ENCODE peak calls at places on chromosomes 1 and 21, in six cellular contexts. B, G, W, A, P and D are unnamed samples.

GRCh38 chr1:234978397-234979291 is 150.0 kb downstream of the TOMM20 start:
- DNase-seq in B (peak; percentile 80), A (no peak), W (no peak), P (peak; percentile 61), G (peak; percentile 75), D (no peak)

GRCh38 chr1:207034998-207035397 is 2.4 kb upstream of the C1orf116 start:
- DNase-seq in B (no peak), G (no peak), W (no peak), A (no peak), P (no peak), D (no peak)

GRCh38 chr1:1758692-1759455 is 19.4 kb downstream of the NADK start:
- DNase-seq in B (peak; percentile 96), P (peak; percentile 34), G (no peak), A (no peak), W (peak; percentile 67), D (no peak)

GRCh38 chr21:33948096-33948950 is 32.7 kb upstream of the ATP5PO start:
- DNase-seq in W (peak; percentile 50), G (peak; percentile 86), B (peak; percentile 72), P (peak; percentile 67), A (peak; percentile 56), D (peak; percentile 59)

GRCh38 chr1:54230507-54231339 is 30.8 kb downstream of the MRPL37 start:
- DNase-seq in W (no peak), B (no peak), A (no peak), G (peak; percentile 59), P (no peak), D (no peak)

GRCh38 chr1:41713557-41714327 is 205.0 kb downstream of the HIVEP3 start:
- DNase-seq in G (no peak), P (peak; percentile 51), W (no peak), B (peak; percentile 22), A (no peak), D (peak; percentile 38)

GRCh38 chr1:205273551-205273982 is 45.8 kb downstream of the TMCC2 start:
- DNase-seq in A (peak; percentile 84), W (peak; percentile 82), P (peak; percentile 84), G (peak; percentile 75), B (peak; percentile 90), D (peak; percentile 90)

GRCh38 chr21:29947119-29947518 is 7.3 kb upstream of the GRIK1 start:
- DNase-seq in W (no peak), G (no peak), B (no peak), P (no peak), A (no peak), D (no peak)

GRCh38 chr1:160681067-160681890 is 30.3 kb downstream of the CD48 start:
- DNase-seq in P (peak; percentile 16), B (peak; percentile 85), G (peak; percentile 93), W (peak; percentile 67), A (peak; percentile 93), D (peak; percentile 76)

GRCh38 chr1:46517010-46517600 is 27.5 kb downstream of the DMBX1 start:
- DNase-seq in G (no peak), B (peak; percentile 93), W (no peak), P (no peak), A (no peak), D (peak; percentile 50)

GRCh38 chr1:180974236-180974635 is 48.4 kb downstream of the STX6 start:
- DNase-seq in G (no peak), B (no peak), P (no peak), A (no peak), W (no peak), D (no peak)

GRCh38 chr1:228369608-228370438 is 36.8 kb downstream of the TRIM11 start:
- DNase-seq in A (no peak), P (no peak), B (peak; percentile 63), G (no peak), W (peak; percentile 58), D (no peak)

GRCh38 chr1:212291505-212292134 is 6.4 kb downstream of the PPP2R5A start:
- DNase-seq in A (peak; percentile 13), W (no peak), P (no peak), B (no peak), G (peak; percentile 64), D (no peak)

GRCh38 chr1:29176567-29176966 is 5.1 kb downstream of the SRSF4 start:
- DNase-seq in P (no peak), W (no peak), G (no peak), B (no peak), A (no peak), D (no peak)

GRCh38 chr1:1629430-1630190 is 2.4 kb upstream of the MMP23B start:
- DNase-seq in B (peak; percentile 78), G (no peak), W (peak; percentile 38), P (no peak), A (no peak), D (no peak)

GRCh38 chr1:114522264-114522575 is 11.2 kb upstream of the TRIM33 start:
- DNase-seq in P (no peak), A (no peak), B (no peak), G (no peak), W (no peak), D (no peak)

GRCh38 chr1:29896791-29897725 is 660.7 kb downstream of the PTPRU start:
- DNase-seq in G (no peak), P (no peak), B (no peak), A (no peak), W (no peak), D (peak; percentile 17)

GRCh38 chr1:75130312-75130677 is 3.9 kb upstream of the LHX8 start:
- DNase-seq in W (no peak), P (no peak), B (no peak), G (no peak), A (no peak), D (no peak)

GRCh38 chr21:20249401-20249800 is 748.8 kb upstream of the NCAM2 start:
- DNase-seq in B (no peak), G (no peak), P (no peak), A (no peak), W (no peak), D (no peak)

GRCh38 chr1:89723863-89724262 is 90.9 kb downstream of the LRRC8C start:
- DNase-seq in G (peak; percentile 61), B (no peak), A (no peak), P (no peak), W (peak; percentile 38), D (no peak)

GRCh38 chr1:7650801-7651200 is 120.3 kb upstream of the VAMP3 start:
- DNase-seq in A (no peak), G (no peak), B (peak; percentile 83), P (no peak), W (no peak), D (peak; percentile 46)

GRCh38 chr1:247639381-247639981 is 34.1 kb downstream of the OR2G3 start:
- DNase-seq in P (peak; percentile 67), W (peak; percentile 46), G (no peak), B (peak; percentile 87), A (no peak), D (no peak)

GRCh38 chr1:21952806-21953514 is 15.8 kb upstream of the HSPG2 start:
- DNase-seq in P (no peak), A (no peak), B (no peak), W (no peak), G (no peak), D (no peak)

GRCh38 chr1:23751050-23751814 is 8.0 kb downstream of the ELOA start:
- DNase-seq in G (peak; percentile 70), P (no peak), W (no peak), B (no peak), A (peak; percentile 42), D (peak; percentile 32)

GRCh38 chr1:44507490-44508396 is 102.7 kb downstream of the RNF220 start:
- DNase-seq in A (no peak), G (no peak), P (no peak), B (no peak), W (no peak), D (peak; percentile 37)

GRCh38 chr1:243598433-243598832 is 251.6 kb downstream of the AKT3 start:
- DNase-seq in A (no peak), B (no peak), P (no peak), G (peak; percentile 86), W (no peak), D (no peak)

GRCh38 chr1:69258842-69259241 is 308.9 kb upstream of the LRRC7 start:
- DNase-seq in G (no peak), W (no peak), P (no peak), B (no peak), A (no peak), D (no peak)

GRCh38 chr1:187264995-187265602 is 436.4 kb downstream of the PLA2G4A start:
- DNase-seq in A (peak; percentile 42), P (no peak), W (no peak), B (no peak), G (peak; percentile 39), D (peak; percentile 23)
- TF ChIP-seq CTCF in A (no peak), P (no peak), W (no peak), B (no peak), G (peak; percentile 27), D (peak; percentile 66)

DNA sequence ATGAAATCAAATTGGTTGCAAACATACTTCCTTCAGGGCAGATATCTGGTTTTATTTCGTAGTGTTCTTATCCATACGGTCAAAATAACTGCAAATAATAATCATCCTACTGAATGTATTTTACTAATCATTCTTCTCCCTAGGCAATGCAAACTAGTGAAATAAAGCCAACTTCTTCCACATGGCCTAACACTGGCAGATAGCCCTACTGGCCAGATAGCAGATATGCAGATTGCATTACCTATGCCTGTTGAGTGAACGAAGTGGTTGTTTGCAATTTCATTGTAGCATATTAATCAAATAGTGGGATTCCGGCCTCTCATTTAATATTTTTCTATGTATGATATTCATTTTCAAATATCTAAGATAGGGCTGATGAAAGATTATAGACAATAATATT is 116.2 kb downstream of the CENPF start:
- DNase-seq in B (no peak), G (no peak), W (no peak), P (no peak), A (no peak), D (no peak)
- TF ChIP-seq CTCF in B (no peak), G (no peak), W (no peak), P (no peak), A (no peak), D (no peak)

DNA sequence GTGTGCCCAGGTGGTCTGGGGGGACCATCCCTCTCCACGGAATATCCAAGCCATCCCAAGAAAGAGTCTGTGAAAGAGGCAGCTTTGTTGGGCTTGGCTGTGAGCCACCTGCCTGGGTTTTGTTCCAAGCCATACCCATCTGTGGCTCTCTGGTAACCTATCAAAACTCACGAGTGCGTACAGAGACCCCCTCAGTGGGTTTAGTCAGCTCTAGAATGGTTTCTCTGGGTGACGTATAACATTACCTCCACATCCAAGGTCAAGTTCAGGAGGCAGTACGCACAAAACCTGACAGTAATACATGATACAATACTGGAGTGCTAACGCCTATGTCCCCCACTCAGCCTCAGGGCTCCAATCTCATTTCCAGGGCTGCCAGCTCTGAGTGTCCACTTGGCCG is 54.1 kb downstream of the DNTTIP2 start:
- DNase-seq in B (no peak), P (no peak), W (no peak), A (no peak), G (no peak), D (no peak)
- TF ChIP-seq CTCF in B (no peak), P (no peak), W (no peak), A (no peak), G (no peak), D (no peak)

GRCh38 chr1:246267426-246267825 is 239.7 kb downstream of the SMYD3 start:
- DNase-seq in B (no peak), G (no peak), A (no peak), P (no peak), W (no peak), D (no peak)

GRCh38 chr1:246269466-246269865 is 237.6 kb downstream of the SMYD3 start:
- DNase-seq in G (no peak), B (no peak), A (no peak), W (no peak), P (no peak), D (no peak)

GRCh38 chr1:246265481-246265880 is 241.6 kb downstream of the SMYD3 start:
- DNase-seq in B (no peak), G (no peak), A (no peak), P (no peak), W (no peak), D (no peak)

GRCh38 chr1:246270236-246270635 is 236.8 kb downstream of the SMYD3 start:
- DNase-seq in G (no peak), A (no peak), P (no peak), W (no peak), B (no peak), D (no peak)

GRCh38 chr1:246267896-246268295 is 239.2 kb downstream of the SMYD3 start:
- DNase-seq in P (no peak), W (no peak), A (no peak), B (no peak), G (no peak), D (no peak)
- TF ChIP-seq CTCF in P (no peak), W (no peak), A (no peak), B (no peak), G (no peak), D (no peak)